ENCODE peak calls at places on chromosomes 3 and 15, in ten cellular contexts. B is heart left ventricle, W is GM12878, G is AG04450, A is A549, C is GM23338, Y is fibroblast of the aortic adventitia, H is psoas muscle, L is HCT116, F is cardiac fibroblast. E is an unnamed sample.

GRCh38 chr3:69649120-69649519 is 90.1 kb upstream of the MITF start:
- DNase-seq in A (peak), L (no peak), F (peak), G (no peak), C (no peak), B (no peak), H (no peak), Y (peak), W (no peak), E (no peak)

GRCh38 chr3:186432189-186432588 is 70.2 kb upstream of the DGKG start:
- DNase-seq in G (no peak), Y (no peak), B (no peak), A (no peak), W (no peak), H (no peak), C (no peak), L (no peak), F (no peak), E (peak)

GRCh38 chr3:106820726-106821362 is 556.4 kb upstream of the CCDC54 start:
- DNase-seq in Y (no peak), B (no peak), C (no peak), F (no peak), H (no peak), A (no peak), W (no peak), L (no peak), G (no peak), E (no peak)

GRCh38 chr3:172140499-172141391 is 101.4 kb downstream of the FNDC3B start:
- DNase-seq in B (peak), F (peak), Y (peak), C (peak), G (peak), H (no peak), L (no peak), A (peak), W (no peak), E (peak)

GRCh38 chr3:158471639-158472294 is 99.2 kb upstream of the MLF1 start:
- DNase-seq in A (peak), L (peak), Y (peak), B (no peak), W (no peak), H (no peak), C (no peak), G (peak), F (peak), E (peak)

GRCh38 chr3:159174715-159175390 is 373.0 kb downstream of the MFSD1 start:
- DNase-seq in G (no peak), A (no peak), B (no peak), F (peak), W (no peak), C (no peak), Y (no peak), H (no peak), L (no peak), E (peak)

GRCh38 chr15:63945005-63945788 is 101.1 kb downstream of the DAPK2 start:
- DNase-seq in G (no peak), C (peak), F (peak), B (peak), A (peak), H (peak), Y (peak), W (no peak), L (peak), E (peak)

GRCh38 chr3:33751320-33751719 is 33.3 kb upstream of the CLASP2 start:
- DNase-seq in C (no peak), L (no peak), Y (no peak), G (no peak), A (no peak), W (no peak), F (no peak), H (no peak), B (no peak), E (peak)

GRCh38 chr3:32391643-32392529 is at the start of gene CMTM7:
- DNase-seq in H (peak), F (peak), Y (peak), B (peak), A (peak), G (no peak), C (peak), L (peak), W (no peak), E (peak)

GRCh38 chr15:58771621-58772235 is 626 bp downstream of the MINDY2 start:
- DNase-seq in H (peak), C (peak), W (no peak), A (peak), L (no peak), B (peak), Y (peak), G (no peak), F (no peak), E (no peak)

GRCh38 chr3:40780801-40781406 is 256.1 kb downstream of the ZNF621 start:
- DNase-seq in F (peak), Y (peak), C (no peak), W (no peak), G (no peak), L (no peak), A (no peak), H (peak), B (peak), E (peak)

GRCh38 chr3:15287565-15288330 is 44.6 kb downstream of the SH3BP5 start:
- DNase-seq in Y (peak), L (no peak), H (peak), A (no peak), G (peak), W (no peak), F (peak), B (peak), C (no peak), E (peak)

GRCh38 chr3:4426782-4427344 is 40.2 kb downstream of the SUMF1 start:
- DNase-seq in Y (peak), A (peak), C (no peak), B (no peak), G (peak), H (no peak), W (peak), F (peak), L (peak), E (peak)

GRCh38 chr15:55387027-55387426 is 21.1 kb downstream of the CCPG1 start:
- DNase-seq in B (no peak), Y (no peak), H (no peak), C (no peak), L (no peak), A (no peak), F (peak), G (no peak), W (no peak), E (no peak)

GRCh38 chr3:68025189-68025588 is 370.8 kb upstream of the SUCLG2 start:
- DNase-seq in L (no peak), H (no peak), F (no peak), B (no peak), W (no peak), G (no peak), C (no peak), Y (no peak), A (no peak), E (no peak)

GRCh38 chr3:3734881-3735280 is 64.3 kb upstream of the LRRN1 start:
- DNase-seq in G (no peak), L (no peak), B (no peak), C (no peak), H (no peak), A (no peak), W (no peak), Y (no peak), F (no peak), E (no peak)

GRCh38 chr3:126683506-126683905 is 20.5 kb upstream of the CHCHD6 start:
- DNase-seq in L (no peak), F (no peak), G (no peak), C (no peak), Y (no peak), W (no peak), B (no peak), H (no peak), A (no peak), E (no peak)

GRCh38 chr3:50568947-50569749 is at the start of gene HEMK1:
- DNase-seq in L (peak), B (peak), W (peak), F (peak), C (peak), G (peak), A (peak), Y (peak), H (peak), E (peak)

GRCh38 chr3:50571486-50571885 is 2.2 kb downstream of the HEMK1 start:
- DNase-seq in A (no peak), C (no peak), H (no peak), B (no peak), Y (no peak), F (no peak), W (no peak), L (no peak), G (no peak), E (no peak)

GRCh38 chr3:50572158-50572557 is 2.8 kb downstream of the HEMK1 start:
- DNase-seq in W (no peak), C (peak), A (peak), B (peak), L (no peak), Y (peak), F (peak), H (peak), G (peak), E (peak)

GRCh38 chr3:50572801-50573371 is 3.6 kb downstream of the HEMK1 start:
- DNase-seq in H (no peak), G (no peak), W (no peak), A (no peak), F (no peak), C (no peak), L (no peak), B (no peak), Y (no peak), E (no peak)

GRCh38 chr3:50570508-50571279 is 1.4 kb downstream of the HEMK1 start:
- DNase-seq in F (no peak), H (no peak), B (no peak), L (no peak), C (no peak), A (no peak), G (no peak), Y (no peak), W (no peak), E (no peak)
- H3K4me3 ChIP-seq in F (no peak), H (peak), B (peak), L (peak), C (peak), A (peak), G (peak), Y (peak), W (peak), E (peak)

DNA sequence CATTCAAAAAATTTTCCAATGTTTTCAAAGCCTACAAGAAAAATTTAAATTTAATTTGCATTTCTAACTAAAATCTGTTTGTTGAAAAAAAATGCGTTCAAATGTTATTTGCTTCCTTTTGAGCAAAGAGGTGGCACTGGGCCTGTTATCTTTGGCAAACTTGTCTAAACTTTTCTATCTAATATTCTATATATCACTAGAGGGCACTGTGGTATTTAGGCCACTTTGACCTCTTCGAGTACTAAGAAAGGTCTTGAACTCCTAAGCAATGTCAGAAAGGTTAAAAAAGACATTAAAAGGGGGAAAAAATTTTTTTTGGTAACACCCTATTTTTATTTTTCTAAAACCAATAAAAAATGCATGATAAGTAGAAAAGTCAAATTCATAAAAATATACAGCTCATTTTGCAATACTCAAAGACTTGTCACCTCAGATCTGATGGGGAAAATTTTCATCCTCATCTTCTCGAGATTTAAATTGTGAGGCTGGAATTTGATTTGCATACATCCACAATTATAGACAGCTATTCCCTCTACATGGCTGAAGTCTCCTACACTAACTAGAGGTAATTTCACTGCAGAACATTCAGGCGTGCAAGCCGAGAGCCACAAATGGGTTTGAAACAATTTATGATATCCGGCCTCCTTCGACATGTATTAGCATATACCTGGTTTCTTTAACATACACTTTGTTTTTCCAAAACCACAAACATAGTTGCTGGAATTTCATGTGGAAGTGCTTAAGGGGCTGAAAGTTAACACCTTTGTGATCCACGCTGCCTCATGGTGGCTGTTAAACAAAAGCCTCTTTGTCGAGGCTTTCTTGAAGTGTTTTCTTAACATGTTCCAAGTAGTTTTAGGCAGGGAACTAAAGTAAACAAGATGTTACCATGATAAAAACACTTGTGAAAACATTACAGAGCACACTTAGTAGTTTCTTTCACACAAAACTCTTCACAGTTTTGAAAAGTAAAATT is 576.4 kb downstream of the FOXP1 start:
- DNase-seq in G (no peak), W (no peak), Y (peak), H (no peak), F (peak), C (peak), B (no peak), A (peak), L (no peak), E (peak)
- TF ChIP-seq CTCF in G (peak), W (peak), Y (peak), H (peak), F (no peak), C (peak), B (peak), A (peak), L (peak), E (peak)

DNA sequence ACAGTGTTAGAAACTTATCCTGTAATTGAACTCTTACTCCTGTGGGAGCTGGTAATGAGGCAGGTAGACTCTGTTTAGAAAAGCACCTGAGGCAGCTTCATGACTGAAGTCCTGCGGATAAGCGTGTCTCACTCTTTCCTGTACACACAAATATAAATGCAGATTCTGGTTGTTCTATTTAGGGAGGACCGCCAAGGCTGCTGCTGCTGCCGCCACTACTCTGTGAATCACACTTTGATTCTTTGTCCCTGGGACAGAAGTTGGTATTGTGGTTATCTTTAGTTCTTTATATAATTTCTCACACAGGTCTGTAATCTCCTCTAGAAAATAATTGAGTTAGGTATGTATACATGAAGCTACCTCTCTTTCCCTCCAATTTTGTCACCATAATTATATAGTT is 3.6 kb downstream of the LSAMP start:
- DNase-seq in C (no peak), L (no peak), B (no peak), G (no peak), A (no peak), H (no peak), Y (no peak), F (no peak), W (no peak), E (no peak)
- H3K4me3 ChIP-seq in C (no peak), L (no peak), B (no peak), G (no peak), A (no peak), H (no peak), Y (no peak), F (no peak), W (no peak), E (no peak)

DNA sequence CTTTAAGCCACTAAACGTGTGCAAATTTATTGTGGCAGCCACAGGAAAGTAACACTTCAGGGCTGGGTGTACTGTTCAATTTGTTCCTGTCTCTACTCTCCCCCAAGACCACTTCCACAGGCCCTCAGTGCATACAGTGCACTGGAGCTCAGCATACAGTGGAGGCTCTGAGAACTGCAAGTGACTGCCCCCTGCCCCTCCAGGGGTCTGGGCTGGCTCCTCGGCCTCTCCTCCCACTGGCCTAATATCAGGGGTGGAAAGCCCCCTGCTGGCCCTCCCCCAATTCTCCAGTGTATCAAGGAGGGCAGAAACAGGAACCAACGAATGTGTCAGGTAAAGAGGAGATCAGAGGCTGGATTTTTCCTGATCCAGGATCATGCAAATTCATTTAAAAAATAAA is 19.9 kb upstream of the HEG1 start:
- DNase-seq in W (no peak), G (no peak), F (no peak), H (no peak), A (no peak), C (peak), Y (no peak), B (no peak), L (no peak), E (no peak)
- TF ChIP-seq CTCF in W (no peak), G (peak), F (no peak), H (no peak), A (no peak), C (peak), Y (no peak), B (no peak), L (no peak), E (peak)

GRCh38 chr15:50260969-50261496 is 4.5 kb downstream of the HDC start:
- DNase-seq in Y (peak), C (no peak), B (no peak), G (no peak), A (no peak), L (no peak), H (no peak), W (no peak), F (no peak), E (no peak)

GRCh38 chr15:50267577-50267976 is 2.1 kb upstream of the HDC start:
- DNase-seq in H (no peak), C (no peak), G (no peak), Y (no peak), B (no peak), W (no peak), L (no peak), F (no peak), A (no peak), E (no peak)

GRCh38 chr15:50261979-50262378 is 3.5 kb downstream of the HDC start:
- DNase-seq in B (no peak), C (peak), H (no peak), W (no peak), F (no peak), G (no peak), L (no peak), Y (no peak), A (no peak), E (no peak)

GRCh38 chr15:50262533-50262932 is 3.0 kb downstream of the HDC start:
- DNase-seq in A (no peak), B (no peak), C (no peak), F (no peak), L (no peak), Y (no peak), W (no peak), G (no peak), H (no peak), E (no peak)

DNA sequence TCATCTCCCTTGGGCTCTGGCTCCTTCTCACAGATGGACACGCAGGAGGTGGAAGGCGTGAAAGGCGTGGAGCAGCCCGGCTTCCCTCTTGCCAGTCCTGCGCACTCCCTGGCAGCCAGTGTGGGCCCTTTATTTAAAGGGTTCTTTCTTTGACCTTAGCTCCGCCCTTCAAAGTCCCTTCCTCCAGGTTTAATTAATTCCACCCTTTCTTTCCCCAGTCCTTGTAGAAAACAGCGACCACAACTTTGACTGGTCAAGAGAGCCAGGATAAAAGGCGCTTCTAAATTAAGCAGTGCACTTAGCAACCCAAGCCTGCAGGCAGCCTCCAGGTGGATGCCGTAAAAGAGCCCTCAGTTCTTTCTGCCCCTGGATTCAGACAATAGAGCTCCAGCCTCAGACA is at the start of gene HDC:
- DNase-seq in W (no peak), C (peak), A (no peak), Y (no peak), B (no peak), G (no peak), H (no peak), L (no peak), F (no peak), E (no peak)
- H3K4me3 ChIP-seq in W (no peak), C (no peak), A (no peak), Y (no peak), B (no peak), G (no peak), H (no peak), L (no peak), F (no peak), E (no peak)

GRCh38 chr3:39148116-39149058 is 5.0 kb downstream of the CSRNP1 start:
- DNase-seq in L (no peak), B (no peak), A (no peak), C (no peak), G (no peak), F (peak), Y (no peak), H (no peak), W (no peak), E (peak)

GRCh38 chr3:39149059-39149455 is 4.3 kb downstream of the CSRNP1 start:
- DNase-seq in W (no peak), B (no peak), L (no peak), G (no peak), C (no peak), A (no peak), F (peak), Y (no peak), H (no peak), E (no peak)

GRCh38 chr3:39149498-39150169 is 3.8 kb downstream of the CSRNP1 start:
- DNase-seq in Y (no peak), A (no peak), L (no peak), W (no peak), B (no peak), C (no peak), F (no peak), H (no peak), G (no peak), E (no peak)

GRCh38 chr3:39150803-39151631 is 2.4 kb downstream of the CSRNP1 start:
- DNase-seq in F (peak), C (peak), A (peak), W (no peak), H (peak), B (peak), L (no peak), Y (peak), G (peak), E (peak)

DNA sequence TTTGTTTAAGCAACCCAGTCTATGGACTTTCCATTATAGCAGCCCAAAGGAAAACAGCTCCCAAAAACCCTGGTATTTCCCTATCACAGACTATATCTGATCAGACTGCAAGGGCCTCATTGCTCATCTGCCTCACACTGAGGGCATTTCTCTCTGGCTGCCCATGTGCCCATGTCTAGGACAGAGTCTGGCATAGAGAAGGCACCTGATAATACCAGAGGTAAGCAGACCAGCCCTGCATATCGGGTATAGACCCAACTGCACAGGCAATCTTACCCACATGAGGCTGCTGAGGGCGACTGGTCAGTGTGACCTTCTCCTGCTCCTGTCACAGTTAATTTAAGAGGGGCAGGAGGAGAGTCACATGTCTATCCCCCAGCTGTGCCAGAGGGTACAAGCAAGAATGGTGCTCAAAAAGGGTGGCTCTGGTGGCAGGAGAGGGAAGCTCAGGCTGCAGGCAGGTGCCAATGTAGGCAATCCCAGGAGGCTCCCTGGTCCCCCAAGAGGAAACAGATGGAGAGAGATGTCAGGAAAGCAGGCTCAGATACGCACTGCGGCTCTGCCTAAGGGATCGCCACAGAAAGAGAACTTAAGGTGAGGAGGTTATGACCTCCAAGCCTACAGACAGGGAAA is 3.1 kb downstream of the CSRNP1 start:
- DNase-seq in Y (no peak), A (no peak), H (no peak), W (no peak), F (no peak), B (peak), G (no peak), L (no peak), C (no peak), E (no peak)
- TF ChIP-seq CTCF in Y (peak), A (no peak), H (peak), W (peak), F (no peak), B (no peak), G (peak), L (no peak), C (no peak), E (peak)

E was measured in fibroblast of villous mesenchyme.